ENCODE peak calls at places on chromosomes 2 and 18, in ten cellular contexts. W, D, H, P, V, F, B, N, I and U are unnamed samples.

GRCh38 chr2:182763311-182763912 is 47.4 kb downstream of the DNAJC10 start:
- DNase-seq in W (peak), N (peak), B (peak), V (peak), D (no peak), I (peak), P (peak), H (peak), F (peak), U (no peak)

GRCh38 chr2:99771691-99772333 is 282.0 kb upstream of the REV1 start:
- DNase-seq in F (no peak), H (no peak), W (no peak), P (no peak), B (no peak), I (no peak), N (no peak), D (no peak), V (no peak), U (no peak)

GRCh38 chr2:216519154-216519762 is 20.6 kb downstream of the RPL37A start:
- DNase-seq in B (peak), D (peak), W (peak), P (peak), H (peak), V (peak), F (peak), I (peak), N (peak), U (peak)

GRCh38 chr2:202237787-202238233 is 587 bp downstream of the SUMO1 start:
- DNase-seq in D (peak), N (no peak), V (peak), W (no peak), I (peak), P (no peak), B (peak), F (peak), H (peak), U (no peak)

GRCh38 chr2:128622371-128622770 is 303.7 kb upstream of the HS6ST1 start:
- DNase-seq in F (no peak), V (no peak), I (no peak), N (no peak), W (no peak), H (no peak), B (no peak), P (no peak), D (no peak), U (no peak)

GRCh38 chr2:224242543-224242942 is 159.4 kb downstream of the FAM124B start:
- DNase-seq in H (no peak), W (no peak), D (no peak), V (no peak), I (peak), P (no peak), N (no peak), B (no peak), F (no peak), U (no peak)

GRCh38 chr2:5367321-5367720 is 324.9 kb upstream of the SOX11 start:
- DNase-seq in D (no peak), V (no peak), H (no peak), F (no peak), I (no peak), B (no peak), W (no peak), P (no peak), N (no peak), U (no peak)

GRCh38 chr2:236525416-236525997 is 44.1 kb upstream of the ACKR3 start:
- DNase-seq in B (peak), D (no peak), W (no peak), H (no peak), N (no peak), I (no peak), P (no peak), F (no peak), V (no peak), U (no peak)

GRCh38 chr2:9914384-9915065 is 37.0 kb upstream of the GRHL1 start:
- DNase-seq in I (peak), H (peak), W (no peak), N (no peak), B (peak), F (peak), V (no peak), D (no peak), P (no peak), U (no peak)

GRCh38 chr2:237774811-237775553 is 23.6 kb upstream of the RBM44 start:
- DNase-seq in P (peak), F (peak), D (peak), I (peak), W (peak), V (peak), N (peak), H (peak), B (peak), U (peak)

GRCh38 chr2:217282531-217282930 is 422.7 kb upstream of the TNP1 start:
- DNase-seq in I (no peak), P (no peak), W (no peak), F (peak), H (no peak), D (no peak), N (no peak), B (peak), V (no peak), U (no peak)

GRCh38 chr2:188875104-188875503 is 99.1 kb upstream of the COL3A1 start:
- DNase-seq in H (no peak), I (no peak), N (no peak), V (no peak), D (no peak), F (no peak), P (no peak), B (no peak), W (no peak), U (no peak)

GRCh38 chr2:110732422-110733413 is at the start of gene ACOXL:
- DNase-seq in H (no peak), V (peak), B (peak), D (no peak), N (peak), W (peak), F (no peak), I (no peak), P (peak), U (peak)

GRCh38 chr2:96164459-96165184 is 19.4 kb upstream of the DUSP2 start:
- DNase-seq in P (no peak), V (no peak), D (no peak), F (no peak), B (no peak), H (peak), N (no peak), I (no peak), W (no peak), U (no peak)

GRCh38 chr2:241967745-241968144 is 98.2 kb downstream of the RTP5 start:
- DNase-seq in P (peak), V (no peak), I (no peak), F (no peak), W (no peak), H (no peak), D (no peak), B (no peak), N (no peak), U (no peak)

GRCh38 chr2:240995041-240995960 is 3.1 kb upstream of the SNED1 start:
- DNase-seq in W (no peak), N (no peak), I (no peak), B (no peak), P (no peak), F (no peak), V (no peak), H (no peak), D (no peak), U (no peak)

GRCh38 chr2:105691942-105692341 is 52.8 kb upstream of the NCK2 start:
- DNase-seq in V (no peak), H (peak), N (no peak), I (no peak), D (no peak), F (no peak), B (peak), W (no peak), P (no peak), U (no peak)

GRCh38 chr2:209471037-209471436 is 47.2 kb downstream of the MAP2 start:
- DNase-seq in I (peak), P (no peak), H (no peak), W (no peak), F (peak), B (peak), D (no peak), N (no peak), V (no peak), U (no peak)

GRCh38 chr2:48527211-48527880 is 2.6 kb upstream of the STON1 start:
- DNase-seq in D (no peak), I (peak), F (peak), H (no peak), P (no peak), W (no peak), B (no peak), N (no peak), V (no peak), U (no peak)

GRCh38 chr2:219442206-219443015 is 7.8 kb downstream of the SPEG start:
- DNase-seq in F (peak), B (no peak), P (no peak), H (no peak), N (no peak), V (no peak), W (no peak), D (no peak), I (no peak), U (no peak)

GRCh38 chr2:174013310-174013751 is 48.2 kb upstream of the SP3 start:
- DNase-seq in W (no peak), N (no peak), F (peak), B (peak), H (no peak), P (no peak), I (no peak), D (peak), V (peak), U (peak)

GRCh38 chr2:219060821-219061791 is at the start of gene IHH:
- DNase-seq in V (peak), I (no peak), H (no peak), B (peak), W (no peak), F (peak), N (no peak), D (no peak), P (no peak), U (peak)

GRCh38 chr2:127293386-127293757 is 572 bp downstream of the ERCC3 start:
- DNase-seq in B (peak), N (no peak), D (no peak), P (no peak), F (peak), I (peak), V (peak), W (no peak), H (no peak), U (no peak)

GRCh38 chr2:229417176-229417575 is 146.1 kb upstream of the PID1 start:
- DNase-seq in W (no peak), V (no peak), B (no peak), H (no peak), P (no peak), I (no peak), D (peak), N (no peak), F (no peak), U (no peak)

GRCh38 chr2:147099845-147100244 is 745.0 kb upstream of the ACVR2A start:
- DNase-seq in I (no peak), D (no peak), V (no peak), P (no peak), F (no peak), N (no peak), W (no peak), H (no peak), B (no peak), U (no peak)

GRCh38 chr2:88307817-88308216 is 137.7 kb downstream of the THNSL2 start:
- DNase-seq in B (peak), F (peak), V (no peak), N (peak), I (peak), D (no peak), H (peak), P (no peak), W (no peak), U (no peak)

GRCh38 chr18:3816601-3817363 is 366.8 kb downstream of the TGIF1 start:
- DNase-seq in V (no peak), I (peak), D (peak), F (peak), B (peak), P (no peak), H (no peak), N (no peak), W (no peak), U (no peak)

GRCh38 chr2:194619368-194619767 is 1037.7 kb upstream of the SLC39A10 start:
- DNase-seq in B (peak), F (no peak), W (no peak), H (no peak), V (no peak), N (no peak), D (no peak), I (no peak), P (no peak), U (no peak)